ENCODE peak calls at places on chromosomes 7 and 10, in ten cellular contexts. U is tibial nerve, J is astrocyte of the spinal cord, W is fibroblast of villous mesenchyme, B is HFF-Myc, V is IMR-90, Z is tibial artery, R is AG09309, E is H1, F is gastrocnemius medialis. M is an unnamed sample.

GRCh38 chr7:81256991-81257390 is 338.1 kb upstream of the SEMA3C start:
- DNase-seq in B (no peak), V (peak), W (peak), J (no peak), F (no peak), R (no peak), U (no peak), E (no peak), Z (no peak), M (no peak)

GRCh38 chr10:122154034-122154732 is 116.9 kb upstream of the BTBD16 start:
- DNase-seq in W (peak), F (no peak), B (no peak), V (no peak), E (no peak), Z (no peak), R (no peak), J (no peak), U (no peak), M (no peak)

GRCh38 chr10:11236234-11236633 is 218.6 kb downstream of the CELF2 start:
- DNase-seq in Z (no peak), V (peak), F (no peak), E (no peak), J (no peak), W (no peak), R (no peak), B (no peak), U (no peak), M (no peak)

GRCh38 chr10:69896601-69897000 is 94.9 kb downstream of the COL13A1 start:
- DNase-seq in U (no peak), B (no peak), F (no peak), J (peak), E (no peak), Z (no peak), R (no peak), W (no peak), V (no peak), M (no peak)

GRCh38 chr10:46787321-46787615 is 124.0 kb upstream of the PTPN20 start:
- DNase-seq in U (no peak), F (no peak), W (peak), Z (no peak), B (peak), R (no peak), V (peak), J (peak), E (no peak), M (no peak)

GRCh38 chr10:110530131-110530831 is 32.6 kb downstream of the DUSP5 start:
- DNase-seq in V (no peak), E (peak), W (peak), J (peak), F (peak), B (no peak), R (no peak), U (peak), Z (peak), M (peak)

GRCh38 chr10:11336703-11337102 is 274.7 kb downstream of the USP6NL start:
- DNase-seq in J (no peak), W (no peak), F (no peak), B (no peak), R (no peak), E (peak), V (no peak), U (no peak), Z (no peak), M (no peak)

GRCh38 chr7:57364933-57365710 is 84.9 kb upstream of the ZNF716 start:
- DNase-seq in J (no peak), F (no peak), R (no peak), W (no peak), E (no peak), U (no peak), B (no peak), V (no peak), Z (no peak), M (no peak)

GRCh38 chr10:69512901-69513300 is 60.3 kb downstream of the NEUROG3 start:
- DNase-seq in F (no peak), J (no peak), W (no peak), B (no peak), U (no peak), V (no peak), Z (no peak), R (no peak), E (no peak), M (no peak)

GRCh38 chr7:149497467-149498261 is at the start of gene ZNF746:
- DNase-seq in B (peak), R (peak), W (peak), J (peak), V (peak), Z (peak), F (peak), U (peak), E (peak), M (no peak)

GRCh38 chr7:1809070-1809469 is 139.0 kb downstream of the ELFN1 start:
- DNase-seq in V (no peak), Z (peak), W (no peak), B (no peak), U (no peak), R (no peak), J (no peak), F (no peak), E (no peak), M (no peak)

GRCh38 chr10:102300289-102300843 is 55.0 kb downstream of the GBF1 start:
- DNase-seq in Z (no peak), J (peak), F (no peak), E (no peak), U (no peak), B (no peak), W (peak), V (peak), R (peak), M (no peak)

GRCh38 chr10:122044045-122044661 is 55.2 kb downstream of the TACC2 start:
- DNase-seq in J (peak), V (peak), E (no peak), W (peak), Z (peak), U (no peak), B (no peak), R (no peak), F (peak), M (no peak)

GRCh38 chr10:77383861-77384553 is 253.6 kb downstream of the KCNMA1 start:
- DNase-seq in F (no peak), J (peak), Z (peak), E (no peak), B (no peak), V (peak), R (no peak), W (no peak), U (no peak), M (no peak)

GRCh38 chr7:18555968-18556367 is 60.4 kb downstream of the HDAC9 start:
- DNase-seq in B (no peak), W (no peak), U (no peak), F (no peak), J (no peak), R (no peak), Z (no peak), V (no peak), E (no peak), M (no peak)

GRCh38 chr10:26550774-26551526 is 112.8 kb downstream of the APBB1IP start:
- DNase-seq in B (no peak), U (no peak), J (no peak), R (no peak), V (no peak), F (no peak), Z (no peak), E (peak), W (no peak), M (no peak)

GRCh38 chr10:59880976-59881510 is 25.3 kb downstream of the CCDC6 start:
- DNase-seq in V (no peak), J (no peak), U (no peak), W (no peak), F (no peak), R (no peak), Z (no peak), E (no peak), B (no peak), M (no peak)

GRCh38 chr10:35056686-35057085 is 33.5 kb downstream of the CUL2 start:
- DNase-seq in J (no peak), F (no peak), U (no peak), B (no peak), R (no peak), W (no peak), Z (no peak), V (no peak), E (no peak), M (no peak)

GRCh38 chr10:22823109-22823508 is 104.7 kb upstream of the ARMC3 start:
- DNase-seq in B (peak), W (peak), V (peak), U (no peak), E (no peak), Z (no peak), R (peak), J (peak), F (no peak), M (no peak)

GRCh38 chr10:53675201-53675600 is 902.6 kb upstream of the MBL2 start:
- DNase-seq in V (no peak), J (no peak), W (no peak), Z (no peak), U (no peak), B (no peak), R (no peak), F (no peak), E (no peak), M (no peak)

GRCh38 chr7:155466814-155467675 is 9.1 kb downstream of the EN2 start:
- DNase-seq in W (no peak), F (no peak), R (no peak), V (no peak), Z (no peak), B (no peak), J (peak), U (no peak), E (peak), M (no peak)

GRCh38 chr10:3419719-3420495 is 247.3 kb upstream of the PITRM1 start:
- DNase-seq in V (no peak), Z (peak), W (no peak), U (no peak), E (no peak), F (no peak), J (no peak), B (no peak), R (no peak), M (no peak)

GRCh38 chr10:48667960-48668541 is 16.6 kb upstream of the WDFY4 start:
- DNase-seq in U (no peak), R (no peak), E (no peak), W (no peak), V (no peak), B (no peak), J (no peak), Z (no peak), F (no peak), M (no peak)

DNA sequence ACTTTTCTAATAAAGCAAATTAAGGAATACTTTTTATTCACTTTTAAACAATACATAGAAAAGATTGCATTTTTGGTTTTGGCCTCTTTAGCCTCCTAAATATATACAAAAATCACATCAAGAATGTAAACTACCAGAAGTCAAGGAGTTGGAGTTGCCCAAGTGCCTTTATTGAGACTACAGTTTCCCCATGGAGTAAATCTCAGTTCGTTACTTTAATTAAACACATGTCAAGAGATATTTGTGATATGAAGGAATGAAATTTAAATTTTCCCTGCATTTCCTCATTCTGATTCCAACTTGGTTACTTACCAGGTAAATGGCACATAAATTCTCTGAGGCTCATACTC is 492.9 kb downstream of the TNS3 start:
- DNase-seq in F (no peak), E (no peak), U (no peak), W (no peak), B (no peak), J (no peak), V (no peak), R (no peak), Z (no peak), M (no peak)
- TF ChIP-seq CTCF in F (no peak), E (no peak), U (no peak), W (no peak), B (no peak), J (no peak), V (no peak), R (no peak), Z (no peak), M (peak)

GRCh38 chr7:28356619-28357018 is 55.7 kb upstream of the CREB5 start:
- DNase-seq in J (no peak), Z (no peak), B (no peak), W (no peak), F (no peak), U (no peak), E (no peak), V (no peak), R (no peak), M (no peak)
- H3K4me3 ChIP-seq in J (no peak), Z (no peak), B (no peak), W (no peak), F (no peak), U (no peak), E (no peak), V (no peak), R (no peak), M (no peak)

DNA sequence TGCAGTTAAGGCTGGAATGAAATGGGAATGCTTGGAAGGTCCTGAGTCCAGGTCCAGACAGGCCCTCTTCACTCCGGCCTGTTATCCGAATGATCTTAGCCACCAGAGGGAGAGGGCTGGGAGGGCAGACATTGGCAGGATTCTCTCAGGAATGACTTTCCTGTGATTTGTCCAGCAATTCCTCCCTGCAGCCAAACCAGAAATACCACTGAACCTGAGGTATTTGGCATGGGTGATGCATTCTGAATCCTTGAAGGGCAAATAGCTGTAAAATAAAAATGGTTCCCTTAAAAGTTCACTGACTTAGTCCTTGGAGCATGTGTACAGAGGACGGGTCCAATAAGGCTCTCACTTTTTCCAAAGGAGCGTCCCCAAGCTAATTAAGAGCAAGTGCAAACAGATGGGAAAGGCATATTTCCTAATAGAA is 77.5 kb upstream of the HABP2 start:
- DNase-seq in R (peak), F (no peak), B (no peak), W (no peak), J (peak), Z (no peak), E (no peak), U (no peak), V (no peak), M (no peak)
- TF ChIP-seq CTCF in R (peak), F (no peak), B (no peak), W (no peak), J (no peak), Z (peak), E (no peak), U (no peak), V (no peak), M (no peak)

GRCh38 chr10:86673827-86674581 is 5.7 kb downstream of the LDB3 start:
- DNase-seq in F (peak), U (no peak), B (no peak), V (no peak), E (no peak), W (no peak), Z (peak), J (no peak), R (no peak), M (no peak)
- H3K4me3 ChIP-seq in F (peak), U (no peak), B (no peak), V (no peak), E (no peak), W (no peak), Z (peak), J (no peak), R (no peak), M (no peak)

DNA sequence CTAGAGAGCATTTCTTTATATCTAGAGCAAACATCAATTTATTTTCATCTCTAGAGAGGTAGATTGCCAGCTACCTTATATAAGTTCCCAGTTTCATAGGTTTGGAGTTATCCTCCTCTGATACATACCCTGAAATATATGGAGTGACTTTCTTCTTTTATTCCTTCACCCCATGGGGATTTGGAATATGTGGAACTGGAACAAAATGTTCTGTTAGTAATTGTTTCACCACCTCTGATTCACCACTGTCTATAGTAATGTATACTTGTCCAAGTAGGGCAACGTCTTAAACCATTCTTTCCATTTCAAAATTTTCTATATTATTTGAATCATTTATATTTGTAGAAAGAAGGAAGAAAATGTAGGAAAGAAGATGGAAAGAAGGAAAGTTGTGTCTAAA is 511.2 kb upstream of the KCND2 start:
- DNase-seq in V (no peak), U (no peak), F (no peak), W (no peak), Z (no peak), B (no peak), E (no peak), R (no peak), J (no peak), M (no peak)
- TF ChIP-seq CTCF in V (no peak), U (no peak), F (no peak), W (no peak), Z (no peak), B (no peak), E (no peak), R (no peak), J (no peak), M (no peak)

GRCh38 chr7:70717553-70718248 is 414.2 kb upstream of the GALNT17 start:
- DNase-seq in U (no peak), F (no peak), J (no peak), R (no peak), B (no peak), W (no peak), E (no peak), Z (no peak), V (no peak), M (no peak)

GRCh38 chr7:70719120-70719519 is 412.8 kb upstream of the GALNT17 start:
- DNase-seq in B (no peak), E (no peak), R (no peak), U (no peak), J (no peak), V (no peak), F (no peak), W (no peak), Z (no peak), M (no peak)

GRCh38 chr7:70721500-70721899 is 410.4 kb upstream of the GALNT17 start:
- DNase-seq in E (no peak), J (no peak), Z (no peak), V (no peak), W (no peak), F (no peak), R (no peak), B (no peak), U (no peak), M (no peak)

GRCh38 chr7:70723339-70723738 is 408.6 kb upstream of the GALNT17 start:
- DNase-seq in B (no peak), V (no peak), W (no peak), E (no peak), U (no peak), F (no peak), Z (no peak), R (no peak), J (no peak), M (no peak)

GRCh38 chr7:70720191-70720873 is 411.6 kb upstream of the GALNT17 start:
- DNase-seq in J (no peak), R (no peak), Z (no peak), F (no peak), B (no peak), U (no peak), W (no peak), E (no peak), V (no peak), M (no peak)
- H3K4me3 ChIP-seq in J (no peak), R (no peak), Z (no peak), F (no peak), B (no peak), U (no peak), W (no peak), E (no peak), V (no peak), M (no peak)

M was measured in RWPE2.